ENCODE peak calls at places on chromosomes 7 and 10, in seven cellular contexts. One of them, this sample, is unnamed.

GRCh38 chr10:48496105-48496830 is 108.6 kb downstream of the ARHGAP22 start:
- DNase-seq in HT1080: no peak
- DNase-seq in natural killer cell: peak; percentile 1
- DNase-seq in GF-D8: no peak
- DNase-seq in lower lobe of right lung: no peak
- DNase-seq in T-helper 2 cell treated with Interferon-gamma antibody and Interleukin-4, amounts not matched to agents 5 μg/mL and 100 μg/mL, for 36 hours: no peak
- DNase-seq in osteocyte: peak; percentile 48
- DNase-seq in this sample: no peak

GRCh38 chr10:66321746-66322145 is 604.1 kb upstream of the LRRTM3 start:
- DNase-seq in HT1080: peak; percentile 3
- DNase-seq in natural killer cell: no peak
- DNase-seq in GF-D8: no peak
- DNase-seq in lower lobe of right lung: no peak
- DNase-seq in T-helper 2 cell treated with Interferon-gamma antibody and Interleukin-4, amounts not matched to agents 5 μg/mL and 100 μg/mL, for 36 hours: no peak
- DNase-seq in osteocyte: no peak
- DNase-seq in this sample: no peak

GRCh38 chr10:114250246-114250645 is 11.2 kb downstream of the VWA2 start:
- DNase-seq in HT1080: no peak
- DNase-seq in natural killer cell: no peak
- DNase-seq in GF-D8: no peak
- DNase-seq in lower lobe of right lung: no peak
- DNase-seq in T-helper 2 cell treated with Interferon-gamma antibody and Interleukin-4, amounts not matched to agents 5 μg/mL and 100 μg/mL, for 36 hours: no peak
- DNase-seq in osteocyte: no peak
- DNase-seq in this sample: no peak

GRCh38 chr7:116167177-116167576 is 43.2 kb upstream of the TES start:
- DNase-seq in HT1080: peak; percentile 25
- DNase-seq in natural killer cell: no peak
- DNase-seq in GF-D8: no peak
- DNase-seq in lower lobe of right lung: no peak
- DNase-seq in T-helper 2 cell treated with Interferon-gamma antibody and Interleukin-4, amounts not matched to agents 5 μg/mL and 100 μg/mL, for 36 hours: no peak
- DNase-seq in osteocyte: no peak
- DNase-seq in this sample: no peak

GRCh38 chr7:108459922-108460551 is 3.8 kb upstream of the NRCAM start:
- DNase-seq in HT1080: peak; percentile 53
- DNase-seq in natural killer cell: no peak
- DNase-seq in GF-D8: no peak
- DNase-seq in lower lobe of right lung: no peak
- DNase-seq in T-helper 2 cell treated with Interferon-gamma antibody and Interleukin-4, amounts not matched to agents 5 μg/mL and 100 μg/mL, for 36 hours: no peak
- DNase-seq in osteocyte: no peak
- DNase-seq in this sample: no peak

GRCh38 chr10:118595598-118596425 is at the start of gene PRLHR:
- DNase-seq in HT1080: no peak
- DNase-seq in natural killer cell: no peak
- DNase-seq in GF-D8: no peak
- DNase-seq in lower lobe of right lung: no peak
- DNase-seq in T-helper 2 cell treated with Interferon-gamma antibody and Interleukin-4, amounts not matched to agents 5 μg/mL and 100 μg/mL, for 36 hours: no peak
- DNase-seq in osteocyte: no peak
- DNase-seq in this sample: no peak

GRCh38 chr7:150842018-150842417 is 10.3 kb upstream of the AOC1 start:
- DNase-seq in HT1080: no peak
- DNase-seq in natural killer cell: no peak
- DNase-seq in GF-D8: no peak
- DNase-seq in lower lobe of right lung: no peak
- DNase-seq in T-helper 2 cell treated with Interferon-gamma antibody and Interleukin-4, amounts not matched to agents 5 μg/mL and 100 μg/mL, for 36 hours: no peak
- DNase-seq in osteocyte: peak; percentile 68
- DNase-seq in this sample: no peak

GRCh38 chr7:37113661-37114355 is 334.9 kb downstream of the ELMO1 start:
- DNase-seq in HT1080: no peak
- DNase-seq in natural killer cell: no peak
- DNase-seq in GF-D8: no peak
- DNase-seq in lower lobe of right lung: no peak
- DNase-seq in T-helper 2 cell treated with Interferon-gamma antibody and Interleukin-4, amounts not matched to agents 5 μg/mL and 100 μg/mL, for 36 hours: peak; percentile 9
- DNase-seq in osteocyte: no peak
- DNase-seq in this sample: no peak

GRCh38 chr10:119728172-119728800 is 2.4 kb downstream of the INPP5F start:
- DNase-seq in HT1080: no peak
- DNase-seq in natural killer cell: no peak
- DNase-seq in GF-D8: no peak
- DNase-seq in lower lobe of right lung: no peak
- DNase-seq in T-helper 2 cell treated with Interferon-gamma antibody and Interleukin-4, amounts not matched to agents 5 μg/mL and 100 μg/mL, for 36 hours: no peak
- DNase-seq in osteocyte: no peak
- DNase-seq in this sample: no peak

GRCh38 chr7:32347244-32347828 is 142.8 kb downstream of the LSM5 start:
- DNase-seq in HT1080: peak; percentile 10
- DNase-seq in natural killer cell: no peak
- DNase-seq in GF-D8: no peak
- DNase-seq in lower lobe of right lung: no peak
- DNase-seq in T-helper 2 cell treated with Interferon-gamma antibody and Interleukin-4, amounts not matched to agents 5 μg/mL and 100 μg/mL, for 36 hours: no peak
- DNase-seq in osteocyte: no peak
- DNase-seq in this sample: no peak

GRCh38 chr7:87216701-87217508 is 2.6 kb downstream of the TMEM243 start:
- DNase-seq in HT1080: no peak
- DNase-seq in natural killer cell: no peak
- DNase-seq in GF-D8: peak; percentile 77
- DNase-seq in lower lobe of right lung: no peak
- DNase-seq in T-helper 2 cell treated with Interferon-gamma antibody and Interleukin-4, amounts not matched to agents 5 μg/mL and 100 μg/mL, for 36 hours: peak; percentile 69
- DNase-seq in osteocyte: no peak
- DNase-seq in this sample: no peak

GRCh38 chr7:157907091-157907490 is 570.3 kb downstream of the DNAJB6 start:
- DNase-seq in HT1080: no peak
- DNase-seq in natural killer cell: no peak
- DNase-seq in GF-D8: no peak
- DNase-seq in lower lobe of right lung: no peak
- DNase-seq in T-helper 2 cell treated with Interferon-gamma antibody and Interleukin-4, amounts not matched to agents 5 μg/mL and 100 μg/mL, for 36 hours: no peak
- DNase-seq in osteocyte: no peak
- DNase-seq in this sample: no peak

GRCh38 chr7:130133029-130133774 is 62.9 kb downstream of the KLHDC10 start:
- DNase-seq in HT1080: no peak
- DNase-seq in natural killer cell: no peak
- DNase-seq in GF-D8: no peak
- DNase-seq in lower lobe of right lung: no peak
- DNase-seq in T-helper 2 cell treated with Interferon-gamma antibody and Interleukin-4, amounts not matched to agents 5 μg/mL and 100 μg/mL, for 36 hours: no peak
- DNase-seq in osteocyte: no peak
- DNase-seq in this sample: no peak

GRCh38 chr7:151782598-151783448 is 94.1 kb downstream of the PRKAG2 start:
- DNase-seq in HT1080: peak; percentile 33
- DNase-seq in natural killer cell: peak; percentile 72
- DNase-seq in GF-D8: peak; percentile 12
- DNase-seq in lower lobe of right lung: peak; percentile 85
- DNase-seq in T-helper 2 cell treated with Interferon-gamma antibody and Interleukin-4, amounts not matched to agents 5 μg/mL and 100 μg/mL, for 36 hours: peak; percentile 65
- DNase-seq in osteocyte: peak; percentile 90
- DNase-seq in this sample: peak; percentile 77

GRCh38 chr10:17787087-17787942 is 21.8 kb upstream of the MRC1 start:
- DNase-seq in HT1080: peak; percentile 93
- DNase-seq in natural killer cell: no peak
- DNase-seq in GF-D8: no peak
- DNase-seq in lower lobe of right lung: no peak
- DNase-seq in T-helper 2 cell treated with Interferon-gamma antibody and Interleukin-4, amounts not matched to agents 5 μg/mL and 100 μg/mL, for 36 hours: no peak
- DNase-seq in osteocyte: no peak
- DNase-seq in this sample: no peak

GRCh38 chr7:125316451-125316850 is 386.8 kb upstream of the POT1 start:
- DNase-seq in HT1080: peak; percentile 33
- DNase-seq in natural killer cell: no peak
- DNase-seq in GF-D8: no peak
- DNase-seq in lower lobe of right lung: no peak
- DNase-seq in T-helper 2 cell treated with Interferon-gamma antibody and Interleukin-4, amounts not matched to agents 5 μg/mL and 100 μg/mL, for 36 hours: no peak
- DNase-seq in osteocyte: no peak
- DNase-seq in this sample: no peak

GRCh38 chr7:41046221-41046761 is 656.6 kb downstream of the INHBA start:
- DNase-seq in HT1080: peak; percentile 71
- DNase-seq in natural killer cell: no peak
- DNase-seq in GF-D8: no peak
- DNase-seq in lower lobe of right lung: no peak
- DNase-seq in T-helper 2 cell treated with Interferon-gamma antibody and Interleukin-4, amounts not matched to agents 5 μg/mL and 100 μg/mL, for 36 hours: no peak
- DNase-seq in osteocyte: peak; percentile 51
- DNase-seq in this sample: no peak

GRCh38 chr10:78931333-78932083 is 137.3 kb upstream of the ZMIZ1 start:
- DNase-seq in HT1080: peak; percentile 95
- DNase-seq in natural killer cell: no peak
- DNase-seq in GF-D8: no peak
- DNase-seq in lower lobe of right lung: no peak
- DNase-seq in T-helper 2 cell treated with Interferon-gamma antibody and Interleukin-4, amounts not matched to agents 5 μg/mL and 100 μg/mL, for 36 hours: no peak
- DNase-seq in osteocyte: peak; percentile 95
- DNase-seq in this sample: no peak

GRCh38 chr10:31587691-31588090 is 268.7 kb downstream of the ZEB1 start:
- DNase-seq in HT1080: no peak
- DNase-seq in natural killer cell: no peak
- DNase-seq in GF-D8: no peak
- DNase-seq in lower lobe of right lung: no peak
- DNase-seq in T-helper 2 cell treated with Interferon-gamma antibody and Interleukin-4, amounts not matched to agents 5 μg/mL and 100 μg/mL, for 36 hours: no peak
- DNase-seq in osteocyte: no peak
- DNase-seq in this sample: no peak

GRCh38 chr7:50664461-50664922 is 99.3 kb upstream of the DDC start:
- DNase-seq in HT1080: peak; percentile 88
- DNase-seq in natural killer cell: no peak
- DNase-seq in GF-D8: no peak
- DNase-seq in lower lobe of right lung: no peak
- DNase-seq in T-helper 2 cell treated with Interferon-gamma antibody and Interleukin-4, amounts not matched to agents 5 μg/mL and 100 μg/mL, for 36 hours: peak; percentile 53
- DNase-seq in osteocyte: no peak
- DNase-seq in this sample: no peak

GRCh38 chr7:92057375-92057774 is 76.9 kb downstream of the CYP51A1 start:
- DNase-seq in HT1080: no peak
- DNase-seq in natural killer cell: no peak
- DNase-seq in GF-D8: no peak
- DNase-seq in lower lobe of right lung: no peak
- DNase-seq in T-helper 2 cell treated with Interferon-gamma antibody and Interleukin-4, amounts not matched to agents 5 μg/mL and 100 μg/mL, for 36 hours: no peak
- DNase-seq in osteocyte: no peak
- DNase-seq in this sample: no peak

GRCh38 chr7:93307131-93307660 is 75.0 kb downstream of the VPS50 start:
- DNase-seq in HT1080: peak; percentile 16
- DNase-seq in natural killer cell: no peak
- DNase-seq in GF-D8: no peak
- DNase-seq in lower lobe of right lung: no peak
- DNase-seq in T-helper 2 cell treated with Interferon-gamma antibody and Interleukin-4, amounts not matched to agents 5 μg/mL and 100 μg/mL, for 36 hours: no peak
- DNase-seq in osteocyte: no peak
- DNase-seq in this sample: no peak

GRCh38 chr10:114404171-114405010 is at the start of gene AFAP1L2:
- DNase-seq in HT1080: no peak
- DNase-seq in natural killer cell: no peak
- DNase-seq in GF-D8: no peak
- DNase-seq in lower lobe of right lung: no peak
- DNase-seq in T-helper 2 cell treated with Interferon-gamma antibody and Interleukin-4, amounts not matched to agents 5 μg/mL and 100 μg/mL, for 36 hours: no peak
- DNase-seq in osteocyte: no peak
- DNase-seq in this sample: no peak

GRCh38 chr10:104339469-104340098 is 1.3 kb upstream of the ITPRIP start:
- DNase-seq in HT1080: peak; percentile 62
- DNase-seq in natural killer cell: no peak
- DNase-seq in GF-D8: no peak
- DNase-seq in lower lobe of right lung: no peak
- DNase-seq in T-helper 2 cell treated with Interferon-gamma antibody and Interleukin-4, amounts not matched to agents 5 μg/mL and 100 μg/mL, for 36 hours: no peak
- DNase-seq in osteocyte: no peak
- DNase-seq in this sample: no peak

GRCh38 chr7:39921505-39922250 is 28.4 kb upstream of the CDK13 start:
- DNase-seq in HT1080: no peak
- DNase-seq in natural killer cell: no peak
- DNase-seq in GF-D8: no peak
- DNase-seq in lower lobe of right lung: no peak
- DNase-seq in T-helper 2 cell treated with Interferon-gamma antibody and Interleukin-4, amounts not matched to agents 5 μg/mL and 100 μg/mL, for 36 hours: no peak
- DNase-seq in osteocyte: peak; percentile 36
- DNase-seq in this sample: no peak

GRCh38 chr7:156819733-156820295 is 73.2 kb downstream of the LMBR1 start:
- DNase-seq in HT1080: no peak
- DNase-seq in natural killer cell: no peak
- DNase-seq in GF-D8: no peak
- DNase-seq in lower lobe of right lung: no peak
- DNase-seq in T-helper 2 cell treated with Interferon-gamma antibody and Interleukin-4, amounts not matched to agents 5 μg/mL and 100 μg/mL, for 36 hours: no peak
- DNase-seq in osteocyte: no peak
- DNase-seq in this sample: no peak

GRCh38 chr7:93923291-93923690 is 1.8 kb downstream of the GNG11 start:
- DNase-seq in HT1080: no peak
- DNase-seq in natural killer cell: no peak
- DNase-seq in GF-D8: no peak
- DNase-seq in lower lobe of right lung: no peak
- DNase-seq in T-helper 2 cell treated with Interferon-gamma antibody and Interleukin-4, amounts not matched to agents 5 μg/mL and 100 μg/mL, for 36 hours: no peak
- DNase-seq in osteocyte: no peak
- DNase-seq in this sample: no peak

GRCh38 chr10:90847436-90847835 is 10.4 kb downstream of the HTR7 start:
- DNase-seq in HT1080: peak; percentile 73
- DNase-seq in natural killer cell: no peak
- DNase-seq in GF-D8: no peak
- DNase-seq in lower lobe of right lung: no peak
- DNase-seq in T-helper 2 cell treated with Interferon-gamma antibody and Interleukin-4, amounts not matched to agents 5 μg/mL and 100 μg/mL, for 36 hours: no peak
- DNase-seq in osteocyte: no peak
- DNase-seq in this sample: no peak

GRCh38 chr10:79054203-79055099 is 14.3 kb upstream of the ZMIZ1 start:
- DNase-seq in HT1080: no peak
- DNase-seq in natural killer cell: no peak
- DNase-seq in GF-D8: no peak
- DNase-seq in lower lobe of right lung: peak; percentile 48
- DNase-seq in T-helper 2 cell treated with Interferon-gamma antibody and Interleukin-4, amounts not matched to agents 5 μg/mL and 100 μg/mL, for 36 hours: no peak
- DNase-seq in osteocyte: no peak
- DNase-seq in this sample: no peak

GRCh38 chr10:50231515-50232260 is 19.6 kb downstream of the ASAH2 start:
- DNase-seq in HT1080: no peak
- DNase-seq in natural killer cell: no peak
- DNase-seq in GF-D8: no peak
- DNase-seq in lower lobe of right lung: no peak
- DNase-seq in T-helper 2 cell treated with Interferon-gamma antibody and Interleukin-4, amounts not matched to agents 5 μg/mL and 100 μg/mL, for 36 hours: no peak
- DNase-seq in osteocyte: no peak
- DNase-seq in this sample: no peak

GRCh38 chr10:129936923-129937300 is 27.2 kb downstream of the EBF3 start:
- DNase-seq in HT1080: no peak
- DNase-seq in natural killer cell: no peak
- DNase-seq in GF-D8: no peak
- DNase-seq in lower lobe of right lung: no peak
- DNase-seq in T-helper 2 cell treated with Interferon-gamma antibody and Interleukin-4, amounts not matched to agents 5 μg/mL and 100 μg/mL, for 36 hours: no peak
- DNase-seq in osteocyte: no peak
- DNase-seq in this sample: no peak

GRCh38 chr10:69715156-69715898 is 85.3 kb downstream of the FAM241B start:
- DNase-seq in HT1080: peak; percentile 23
- DNase-seq in natural killer cell: no peak
- DNase-seq in GF-D8: no peak
- DNase-seq in lower lobe of right lung: no peak
- DNase-seq in T-helper 2 cell treated with Interferon-gamma antibody and Interleukin-4, amounts not matched to agents 5 μg/mL and 100 μg/mL, for 36 hours: no peak
- DNase-seq in osteocyte: no peak
- DNase-seq in this sample: no peak

GRCh38 chr10:19930936-19931859 is 115.0 kb downstream of the PLXDC2 start:
- DNase-seq in HT1080: peak; percentile 7
- DNase-seq in natural killer cell: no peak
- DNase-seq in GF-D8: no peak
- DNase-seq in lower lobe of right lung: no peak
- DNase-seq in T-helper 2 cell treated with Interferon-gamma antibody and Interleukin-4, amounts not matched to agents 5 μg/mL and 100 μg/mL, for 36 hours: no peak
- DNase-seq in osteocyte: no peak
- DNase-seq in this sample: no peak

GRCh38 chr7:47153076-47153475 is 428.8 kb downstream of the TNS3 start:
- DNase-seq in HT1080: peak; percentile 57
- DNase-seq in natural killer cell: no peak
- DNase-seq in GF-D8: no peak
- DNase-seq in lower lobe of right lung: no peak
- DNase-seq in T-helper 2 cell treated with Interferon-gamma antibody and Interleukin-4, amounts not matched to agents 5 μg/mL and 100 μg/mL, for 36 hours: no peak
- DNase-seq in osteocyte: no peak
- DNase-seq in this sample: no peak